ENCODE peak calls at places on chromosomes 1 and 21, in seven cellular contexts. V, A, R, I, D, L and Y are unnamed samples.

GRCh38 chr21:17527240-17527639 is 14.4 kb downstream of the CXADR start:
- DNase-seq in V (no peak), A (no peak), R (no peak), I (no peak), D (peak; percentile 65), L (peak; percentile 11), Y (no peak)

GRCh38 chr21:42286416-42286815 is 28.8 kb downstream of the TFF3 start:
- DNase-seq in V (no peak), A (no peak), R (no peak), I (peak; percentile 23), D (no peak), L (no peak), Y (no peak)

GRCh38 chr1:51340380-51340779 is 10.0 kb upstream of the TTC39A start:
- DNase-seq in V (no peak), A (no peak), R (no peak), I (no peak), D (no peak), L (no peak), Y (no peak)

GRCh38 chr1:7650801-7651200 is 120.3 kb upstream of the VAMP3 start:
- DNase-seq in V (no peak), A (no peak), R (no peak), I (peak; percentile 82), D (peak; percentile 9), L (no peak), Y (peak; percentile 83)

GRCh38 chr1:89959719-89960118 is 35.2 kb upstream of the ZNF326 start:
- DNase-seq in V (no peak), A (no peak), R (no peak), I (no peak), D (no peak), L (no peak), Y (no peak)

GRCh38 chr1:84996846-84997666 is at the start of gene MCOLN2:
- DNase-seq in V (no peak), A (peak; percentile 12), R (no peak), I (peak; percentile 55), D (peak; percentile 34), L (no peak), Y (peak; percentile 74)

GRCh38 chr1:47755368-47755990 is 241.7 kb downstream of the TRABD2B start:
- DNase-seq in V (no peak), A (no peak), R (no peak), I (no peak), D (peak; percentile 4), L (no peak), Y (no peak)

GRCh38 chr1:211831558-211832323 is 1.2 kb upstream of the LPGAT1 start:
- DNase-seq in V (no peak), A (no peak), R (no peak), I (no peak), D (no peak), L (no peak), Y (no peak)

GRCh38 chr1:114756949-114757454 is 782 bp downstream of the CSDE1 start:
- DNase-seq in V (no peak), A (no peak), R (peak; percentile 21), I (peak; percentile 58), D (peak; percentile 68), L (peak; percentile 13), Y (peak; percentile 71)

GRCh38 chr1:238582816-238583215 is 692.1 kb upstream of the ZP4 start:
- DNase-seq in V (no peak), A (no peak), R (no peak), I (no peak), D (no peak), L (no peak), Y (no peak)

GRCh38 chr1:56797079-56797685 is 22.0 kb downstream of the FYB2 start:
- DNase-seq in V (no peak), A (peak; percentile 27), R (no peak), I (no peak), D (no peak), L (peak; percentile 48), Y (no peak)

GRCh38 chr1:21689531-21690165 is 20.5 kb upstream of the RAP1GAP start:
- DNase-seq in V (no peak), A (no peak), R (no peak), I (no peak), D (no peak), L (no peak), Y (no peak)

GRCh38 chr1:39850606-39851216 is 32.6 kb downstream of the TRIT1 start:
- DNase-seq in V (no peak), A (no peak), R (no peak), I (no peak), D (no peak), L (peak; percentile 85), Y (no peak)

GRCh38 chr1:185309566-185309965 is 7.5 kb downstream of the IVNS1ABP start:
- DNase-seq in V (no peak), A (peak; percentile 48), R (no peak), I (no peak), D (peak; percentile 25), L (no peak), Y (no peak)

DNA sequence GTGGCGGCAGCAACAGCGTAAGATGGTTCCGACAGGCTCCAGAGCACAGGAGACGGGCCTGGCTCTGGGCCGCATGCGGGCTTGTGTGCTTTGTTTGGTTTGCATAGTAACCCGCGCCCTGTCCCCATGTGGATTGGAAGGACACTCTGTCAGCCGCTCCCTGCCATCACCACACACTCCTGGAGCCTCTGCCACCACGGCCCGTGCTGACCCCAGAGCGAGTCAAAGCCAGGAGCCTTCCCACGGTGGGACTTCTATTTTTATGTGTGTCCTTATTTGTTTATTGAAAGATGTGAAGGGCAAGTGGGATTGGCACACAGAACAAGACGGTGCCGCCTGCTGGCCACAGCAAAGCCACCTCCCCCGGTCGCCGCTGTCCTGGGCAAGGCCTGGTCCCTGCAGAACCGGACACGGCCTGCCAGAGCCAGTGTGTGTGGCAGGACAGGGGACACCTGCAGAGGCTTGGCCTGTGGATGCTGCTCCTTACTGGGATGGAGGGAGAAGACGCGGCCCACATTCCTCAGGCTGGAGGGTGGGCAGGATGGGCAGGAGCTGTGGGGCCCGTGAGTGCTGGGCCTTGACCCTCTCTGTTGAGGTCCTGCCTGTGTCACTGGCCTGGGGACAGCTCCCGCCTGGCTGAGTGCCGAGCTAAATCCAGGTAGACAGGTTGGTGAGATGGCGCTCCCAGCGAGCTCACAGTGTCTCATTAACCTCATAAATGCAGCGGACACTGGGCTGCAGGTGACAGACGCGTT is 64.4 kb downstream of the AGPAT3 start:
- DNase-seq in V (no peak), A (peak; percentile 78), R (no peak), I (no peak), D (no peak), L (peak; percentile 73), Y (no peak)
- TF ChIP-seq CTCF in V (no peak), A (peak; percentile 39), R (no peak), I (no peak), D (no peak), L (peak; percentile 47), Y (no peak)

GRCh38 chr1:23618586-23619083 is 59.3 kb upstream of the ID3 start:
- DNase-seq in V (no peak), A (no peak), R (no peak), I (no peak), D (no peak), L (no peak), Y (no peak)
- H3K4me3 ChIP-seq in V (no peak overlapping the region), A (no peak overlapping the region), R (no peak overlapping the region), I (no peak overlapping the region), D (no peak overlapping the region), L (no peak overlapping the region), Y (no peak overlapping the region)

GRCh38 chr1:2961661-2962060 is 59.6 kb upstream of the ACTRT2 start:
- DNase-seq in V (no peak), A (no peak), R (no peak), I (no peak), D (no peak), L (no peak), Y (no peak)
- H3K9me3 ChIP-seq in V (no peaks in the 10 kb centered on the region), A (peaks cover 24% of the 10 kb centered on the region), R (peaks cover 23% of the 10 kb centered on the region), I (peaks cover 17% of the 10 kb centered on the region), D (no peaks in the 10 kb centered on the region), L (no peaks in the 10 kb centered on the region), Y (no peaks in the 10 kb centered on the region)

GRCh38 chr21:38234395-38235142 is 22.2 kb upstream of the KCNJ15 start:
- DNase-seq in V (no peak), A (no peak), R (no peak), I (no peak), D (no peak), L (peak; percentile 93), Y (no peak)

GRCh38 chr21:38242036-38242435 is 14.8 kb upstream of the KCNJ15 start:
- DNase-seq in V (no peak), A (no peak), R (no peak), I (no peak), D (no peak), L (no peak), Y (no peak)

GRCh38 chr21:38240121-38240520 is 16.7 kb upstream of the KCNJ15 start:
- DNase-seq in V (no peak), A (no peak), R (no peak), I (no peak), D (no peak), L (no peak), Y (no peak)

GRCh38 chr21:38241029-38241740 is 15.6 kb upstream of the KCNJ15 start:
- DNase-seq in V (no peak), A (peak; percentile 21), R (no peak), I (no peak), D (peak; percentile 72), L (peak; percentile 71), Y (no peak)

GRCh38 chr21:38236232-38236631 is 20.6 kb upstream of the KCNJ15 start:
- DNase-seq in V (no peak), A (no peak), R (no peak), I (no peak), D (no peak), L (no peak), Y (no peak)
- TF ChIP-seq CTCF in V (no peak), A (no peak), R (no peak), I (peak; percentile 12), D (peak; percentile 35), L (no peak), Y (peak; percentile 21)

GRCh38 chr1:204278973-204279372 is 65.2 kb upstream of the GOLT1A start:
- DNase-seq in V (no peak), A (no peak), R (no peak), I (no peak), D (no peak), L (no peak), Y (no peak)
- H3K4me3 ChIP-seq in V (no peak overlapping the region), A (no peak overlapping the region), R (no peak overlapping the region), I (no peak overlapping the region), D (no peak overlapping the region), L (no peak overlapping the region), Y (no peak overlapping the region)

DNA sequence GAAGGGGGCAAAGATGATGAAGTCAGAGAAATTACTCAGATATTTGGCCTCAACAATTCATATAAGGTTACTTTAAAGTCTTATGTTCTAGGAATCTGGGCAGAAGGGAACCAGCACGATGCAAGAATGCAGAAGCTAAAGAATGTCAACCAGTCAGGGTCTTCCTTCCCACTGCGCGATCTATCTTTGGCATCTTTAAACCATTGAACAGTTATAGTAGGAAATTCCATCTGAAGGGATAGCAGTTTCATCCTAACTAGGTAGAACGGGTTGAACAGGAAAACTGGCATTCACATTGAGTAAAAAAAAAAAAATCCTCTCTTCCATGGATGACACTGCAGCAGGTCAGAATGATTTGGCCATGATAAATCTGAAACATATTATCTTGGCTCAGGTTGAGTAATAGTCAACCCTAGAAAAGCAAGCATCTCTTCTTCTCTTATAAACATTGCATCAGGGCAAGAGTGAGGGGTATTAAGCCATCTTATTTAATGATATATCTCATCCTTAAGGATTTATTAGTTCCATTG is 6.3 kb downstream of the CRCT1 start:
- DNase-seq in V (no peak), A (no peak), R (no peak), I (no peak), D (no peak), L (no peak), Y (no peak)
- H3K9me3 ChIP-seq in V (peaks cover 13% of the 10 kb centered on the region), A (peaks cover 4% of the 10 kb centered on the region), R (peaks cover 13% of the 10 kb centered on the region), I (no peaks in the 10 kb centered on the region), D (no peaks in the 10 kb centered on the region), L (no peaks in the 10 kb centered on the region), Y (no peaks in the 10 kb centered on the region)

GRCh38 chr1:19232526-19232851 is 18.8 kb downstream of the EMC1 start:
- DNase-seq in V (no peak), A (peak; percentile 44), R (no peak), I (no peak), D (peak; percentile 38), L (peak; percentile 40), Y (no peak)
- TF ChIP-seq CTCF in V (no peak), A (no peak), R (no peak), I (peak; percentile 7), D (peak; percentile 3), L (peak; percentile 14), Y (peak; percentile 7)